ENCODE peak calls at places on chromosomes 5 and 9, in ten cellular contexts. G is mesendoderm, F is Panc1, H is dorsolateral prefrontal cortex, O is neuronal stem cell, K is H9, B is body of pancreas, V is foreskin keratinocyte, Y is right cardiac atrium, M is Peyer's patch. S is an unnamed sample.

GRCh38 chr5:156121834-156122386 is 205.1 kb upstream of the SGCD start:
- DNase-seq in G (no peak), F (no peak), H (no peak), O (no peak), K (no peak), B (no peak), V (no peak), Y (no peak), M (no peak), S (no peak)

GRCh38 chr5:149223081-149223848 is 48.4 kb upstream of the AFAP1L1 start:
- DNase-seq in G (no peak), F (no peak), H (no peak), O (no peak), K (no peak), B (peak; percentile 33), V (peak; percentile 5), Y (no peak), M (no peak), S (no peak)

GRCh38 chr9:69946800-69947437 is 96.7 kb upstream of the MAMDC2 start:
- DNase-seq in G (peak; percentile 67), F (peak; percentile 27), H (no peak), O (no peak), K (no peak), B (peak; percentile 17), V (peak; percentile 65), Y (no peak), M (no peak), S (no peak)

GRCh38 chr5:20294696-20295095 is 306.7 kb upstream of the CDH18 start:
- DNase-seq in G (no peak), F (no peak), H (no peak), O (no peak), K (no peak), B (no peak), V (no peak), Y (no peak), M (no peak), S (no peak)

GRCh38 chr5:37248387-37248969 is 698 bp downstream of the CPLANE1 start:
- DNase-seq in G (peak; percentile 29), F (peak; percentile 13), H (no peak), O (no peak), K (no peak), B (no peak), V (no peak), Y (no peak), M (no peak), S (no peak)

GRCh38 chr5:102858808-102859207 is 103.7 kb downstream of the PAM start:
- DNase-seq in G (no peak), F (no peak), H (no peak), O (no peak), K (no peak), B (no peak), V (peak; percentile 65), Y (no peak), M (no peak), S (no peak)

GRCh38 chr5:56951946-56952691 is at the start of gene MIER3:
- DNase-seq in G (peak; percentile 88), F (no peak), H (peak; percentile 71), O (peak; percentile 79), K (peak; percentile 80), B (peak; percentile 79), V (no peak), Y (peak; percentile 91), M (peak; percentile 88), S (peak; percentile 81)

GRCh38 chr9:91042024-91042423 is 240.4 kb downstream of the SYK start:
- DNase-seq in G (no peak), F (no peak), H (no peak), O (no peak), K (no peak), B (no peak), V (no peak), Y (no peak), M (no peak), S (no peak)

GRCh38 chr9:135893104-135893503 is 14.2 kb downstream of the CAMSAP1 start:
- DNase-seq in G (no peak), F (no peak), H (no peak), O (no peak), K (no peak), B (no peak), V (no peak), Y (no peak), M (no peak), S (no peak)

GRCh38 chr9:135890190-135890861 is 17.0 kb downstream of the CAMSAP1 start:
- DNase-seq in G (no peak), F (no peak), H (no peak), O (no peak), K (no peak), B (no peak), V (peak; percentile 69), Y (no peak), M (no peak), S (no peak)

GRCh38 chr9:135888766-135889394 is 18.5 kb downstream of the CAMSAP1 start:
- DNase-seq in G (no peak), F (no peak), H (no peak), O (no peak), K (no peak), B (no peak), V (peak; percentile 69), Y (no peak), M (no peak), S (no peak)

GRCh38 chr9:135889564-135890189 is 17.7 kb downstream of the CAMSAP1 start:
- DNase-seq in G (no peak), F (no peak), H (no peak), O (no peak), K (no peak), B (no peak), V (no peak), Y (no peak), M (no peak), S (no peak)

DNA sequence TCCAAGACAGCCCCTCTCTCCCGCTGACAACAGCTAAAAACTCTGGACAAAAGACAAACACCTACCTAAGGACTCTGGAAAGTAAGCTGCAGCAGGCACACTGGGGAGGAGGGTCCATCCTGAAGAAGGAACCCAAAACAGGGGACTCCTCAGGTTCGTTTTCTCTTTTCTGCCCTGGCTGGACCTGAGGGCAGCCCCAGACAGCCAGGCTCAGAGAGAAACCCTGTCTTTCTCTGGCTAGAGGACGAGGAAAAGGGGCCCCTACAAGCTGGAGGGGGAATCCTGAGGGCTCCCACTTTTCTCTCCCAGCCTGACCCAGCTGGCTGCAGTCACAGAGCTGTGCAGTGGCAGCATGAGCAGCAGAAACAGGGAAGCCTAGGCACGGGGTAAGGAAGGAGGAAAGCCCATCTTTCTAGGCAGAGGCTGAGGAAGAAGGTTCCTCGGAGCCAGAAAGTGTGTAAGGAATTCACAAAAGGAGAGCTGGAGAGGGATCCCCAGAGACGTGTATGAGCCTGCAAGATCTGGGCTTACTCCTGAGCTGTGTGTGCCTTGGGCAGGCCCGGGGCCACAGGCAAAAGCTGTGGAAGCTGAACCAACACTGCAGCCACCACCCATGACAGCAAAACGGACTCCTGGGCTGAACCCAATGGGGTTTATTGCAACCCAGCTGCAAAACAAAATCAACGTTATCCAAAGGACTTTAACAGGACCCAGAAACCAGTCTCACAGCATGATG is 16.3 kb downstream of the CAMSAP1 start:
- DNase-seq in G (no peak), F (no peak), H (no peak), O (no peak), K (no peak), B (no peak), V (peak; percentile 61), Y (no peak), M (no peak), S (no peak)
- H3K27ac ChIP-seq in G (no peak overlapping the region), F (no peak overlapping the region), H (no peak overlapping the region), O (no peak overlapping the region), K (no peak overlapping the region), B (no peak overlapping the region), V (peak overlapping the region; percentile 13), Y (no peak overlapping the region), M (no peak overlapping the region), S (no peak overlapping the region)

DNA sequence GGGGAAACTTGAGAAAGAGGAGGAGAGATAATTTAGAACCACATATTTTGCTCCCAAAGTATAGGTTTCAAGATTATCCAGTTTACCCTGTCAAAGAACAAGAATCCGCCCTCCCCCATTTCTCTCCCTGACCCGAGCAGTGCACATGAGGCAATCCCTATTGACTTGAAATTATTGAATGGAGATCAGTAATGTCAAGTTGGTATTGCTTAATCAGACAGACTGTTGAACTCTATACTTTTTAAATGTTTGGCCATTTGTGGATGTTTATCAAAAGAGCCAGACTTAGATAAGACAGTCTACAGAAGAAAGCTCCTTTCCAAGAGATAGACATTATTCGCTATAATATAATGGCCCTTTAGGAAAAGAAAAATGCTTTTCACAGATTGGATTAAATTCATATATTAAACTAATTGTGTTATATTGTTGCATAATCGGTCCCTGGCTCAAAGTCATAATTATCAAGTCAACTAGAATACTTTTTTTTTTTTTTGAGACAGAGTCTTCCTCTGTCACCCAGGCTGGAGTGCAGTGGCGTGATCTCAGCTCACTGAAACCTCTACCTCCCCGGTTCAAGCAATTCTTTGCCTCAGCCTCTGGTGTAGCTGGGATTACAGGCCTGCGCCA is 5.3 kb downstream of the SLC25A25 start:
- DNase-seq in G (no peak), F (no peak), H (no peak), O (no peak), K (no peak), B (no peak), V (no peak), Y (no peak), M (no peak), S (no peak)
- H3K27ac ChIP-seq in G (no peak overlapping the region), F (peak overlapping the region; percentile 48), H (peak overlapping the region; percentile 88), O (no peak overlapping the region), K (no peak overlapping the region), B (peak overlapping the region; percentile 63), V (no peak overlapping the region), Y (peak overlapping the region; percentile 51), M (peak overlapping the region; percentile 78), S (peak overlapping the region; percentile 97)

GRCh38 chr5:77852514-77853352 is 76.6 kb upstream of the TBCA start:
- DNase-seq in G (peak; percentile 73), F (no peak), H (peak; percentile 73), O (peak; percentile 50), K (peak; percentile 83), B (peak; percentile 23), V (peak; percentile 32), Y (peak; percentile 83), M (no peak), S (peak; percentile 84)

GRCh38 chr5:77850536-77851228 is 74.5 kb upstream of the TBCA start:
- DNase-seq in G (peak; percentile 75), F (no peak), H (no peak), O (peak; percentile 30), K (peak; percentile 56), B (no peak), V (no peak), Y (no peak), M (no peak), S (no peak)

GRCh38 chr5:77851229-77852067 is 75.3 kb upstream of the TBCA start:
- DNase-seq in G (peak; percentile 58), F (no peak), H (peak; percentile 43), O (peak; percentile 29), K (peak; percentile 43), B (peak; percentile 7), V (no peak), Y (peak; percentile 75), M (no peak), S (peak; percentile 48)

GRCh38 chr5:77853353-77853907 is 77.3 kb upstream of the TBCA start:
- DNase-seq in G (no peak), F (no peak), H (no peak), O (no peak), K (no peak), B (no peak), V (no peak), Y (no peak), M (no peak), S (no peak)

GRCh38 chr5:77852068-77852513 is 76.0 kb upstream of the TBCA start:
- DNase-seq in G (no peak), F (no peak), H (no peak), O (no peak), K (no peak), B (no peak), V (no peak), Y (no peak), M (no peak), S (no peak)
- H3K27ac ChIP-seq in G (no peak overlapping the region), F (no peak overlapping the region), H (peak overlapping the region; percentile 80), O (no peak overlapping the region), K (no peak overlapping the region), B (no peak overlapping the region), V (no peak overlapping the region), Y (no peak overlapping the region), M (no peak overlapping the region), S (no peak overlapping the region)

GRCh38 chr5:172638209-172638768 is 2.8 kb upstream of the NEURL1B start:
- DNase-seq in G (no peak), F (no peak), H (no peak), O (no peak), K (no peak), B (no peak), V (no peak), Y (no peak), M (no peak), S (no peak)
- H3K27ac ChIP-seq in G (no peak overlapping the region), F (no peak overlapping the region), H (no peak overlapping the region), O (no peak overlapping the region), K (no peak overlapping the region), B (no peak overlapping the region), V (no peak overlapping the region), Y (no peak overlapping the region), M (no peak overlapping the region), S (no peak overlapping the region)